ENCODE peak calls at places on chromosomes 4 and X, in ten cellular contexts. One of them, this sample, is unnamed.

GRCh38 chrX:101191217-101191750 is 28.3 kb upstream of the DRP2 start:
- DNase-seq in adrenal gland: peak
- DNase-seq in testis: peak
- DNase-seq in uterus: peak
- DNase-seq in A549: no peak
- DNase-seq in suprapubic skin: no peak
- DNase-seq in IMR-90: no peak
- DNase-seq in upper lobe of left lung: peak
- DNase-seq in stomach: peak
- DNase-seq in tibial nerve: no peak
- DNase-seq in this sample: no peak

GRCh38 chrX:49233887-49234555 is 881 bp upstream of the CACNA1F start:
- DNase-seq in adrenal gland: no peak
- DNase-seq in testis: no peak
- DNase-seq in uterus: no peak
- DNase-seq in A549: no peak
- DNase-seq in suprapubic skin: no peak
- DNase-seq in IMR-90: no peak
- DNase-seq in upper lobe of left lung: peak
- DNase-seq in stomach: no peak
- DNase-seq in tibial nerve: no peak
- DNase-seq in this sample: no peak

GRCh38 chr4:68683034-68683433 is 12.6 kb upstream of the UGT2B15 start:
- DNase-seq in adrenal gland: no peak
- DNase-seq in testis: no peak
- DNase-seq in uterus: no peak
- DNase-seq in A549: no peak
- DNase-seq in suprapubic skin: no peak
- DNase-seq in IMR-90: no peak
- DNase-seq in upper lobe of left lung: no peak
- DNase-seq in stomach: no peak
- DNase-seq in tibial nerve: no peak
- DNase-seq in this sample: no peak

GRCh38 chrX:51894697-51895336 is 1.4 kb downstream of the MAGED1 start:
- DNase-seq in adrenal gland: peak
- DNase-seq in testis: peak
- DNase-seq in uterus: peak
- DNase-seq in A549: no peak
- DNase-seq in suprapubic skin: no peak
- DNase-seq in IMR-90: peak
- DNase-seq in upper lobe of left lung: peak
- DNase-seq in stomach: no peak
- DNase-seq in tibial nerve: peak
- DNase-seq in this sample: peak

GRCh38 chr4:166862032-166862431 is 372.3 kb downstream of the SPOCK3 start:
- DNase-seq in adrenal gland: no peak
- DNase-seq in testis: no peak
- DNase-seq in uterus: no peak
- DNase-seq in A549: no peak
- DNase-seq in suprapubic skin: no peak
- DNase-seq in IMR-90: no peak
- DNase-seq in upper lobe of left lung: no peak
- DNase-seq in stomach: no peak
- DNase-seq in tibial nerve: no peak
- DNase-seq in this sample: no peak

GRCh38 chr4:176482972-176483371 is 163.2 kb downstream of the SPCS3 start:
- DNase-seq in adrenal gland: no peak
- DNase-seq in testis: no peak
- DNase-seq in uterus: no peak
- DNase-seq in A549: no peak
- DNase-seq in suprapubic skin: no peak
- DNase-seq in IMR-90: no peak
- DNase-seq in upper lobe of left lung: no peak
- DNase-seq in stomach: no peak
- DNase-seq in tibial nerve: no peak
- DNase-seq in this sample: no peak

GRCh38 chrX:46500054-46500453 is 45.2 kb downstream of the ZNF674 start:
- DNase-seq in adrenal gland: no peak
- DNase-seq in testis: no peak
- DNase-seq in uterus: no peak
- DNase-seq in A549: peak
- DNase-seq in suprapubic skin: no peak
- DNase-seq in IMR-90: no peak
- DNase-seq in upper lobe of left lung: no peak
- DNase-seq in stomach: no peak
- DNase-seq in tibial nerve: no peak
- DNase-seq in this sample: no peak

GRCh38 chr4:76257824-76258223 is 6.3 kb downstream of the FAM47E start:
- DNase-seq in adrenal gland: no peak
- DNase-seq in testis: no peak
- DNase-seq in uterus: no peak
- DNase-seq in A549: no peak
- DNase-seq in suprapubic skin: no peak
- DNase-seq in IMR-90: no peak
- DNase-seq in upper lobe of left lung: no peak
- DNase-seq in stomach: no peak
- DNase-seq in tibial nerve: no peak
- DNase-seq in this sample: no peak

GRCh38 chr4:69517674-69518073 is 22.0 kb upstream of the UGT2B4 start:
- DNase-seq in adrenal gland: no peak
- DNase-seq in testis: no peak
- DNase-seq in uterus: no peak
- DNase-seq in A549: peak
- DNase-seq in suprapubic skin: no peak
- DNase-seq in IMR-90: no peak
- DNase-seq in upper lobe of left lung: no peak
- DNase-seq in stomach: no peak
- DNase-seq in tibial nerve: no peak
- DNase-seq in this sample: no peak

GRCh38 chrX:77930581-77930980 is 20.1 kb downstream of the ATP7A start:
- DNase-seq in adrenal gland: no peak
- DNase-seq in testis: no peak
- DNase-seq in uterus: no peak
- DNase-seq in A549: no peak
- DNase-seq in suprapubic skin: no peak
- DNase-seq in IMR-90: no peak
- DNase-seq in upper lobe of left lung: no peak
- DNase-seq in stomach: no peak
- DNase-seq in tibial nerve: no peak
- DNase-seq in this sample: no peak

DNA sequence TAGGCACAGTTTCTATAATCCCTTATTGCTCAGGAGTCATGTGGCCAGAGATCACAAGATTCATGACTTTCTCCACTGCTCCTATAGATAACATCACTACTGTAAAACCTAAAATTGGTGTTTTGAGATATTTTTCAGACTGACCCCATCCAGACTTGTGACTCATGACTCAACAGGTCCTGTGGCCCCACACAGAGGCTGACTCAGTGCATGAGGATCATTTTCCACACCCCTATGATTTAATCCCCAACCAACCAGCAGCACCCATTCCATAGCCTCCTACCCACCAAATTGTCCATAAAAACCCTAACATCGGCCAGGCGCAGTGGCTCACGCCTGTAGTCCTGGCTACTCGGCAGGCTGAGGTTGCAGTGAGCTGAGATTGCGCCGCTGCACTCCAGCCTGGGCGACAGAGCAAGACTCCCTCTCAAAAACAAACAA is 13.2 kb upstream of the XIAP start:
- DNase-seq in adrenal gland: no peak
- DNase-seq in testis: no peak
- DNase-seq in uterus: no peak
- DNase-seq in A549: peak
- DNase-seq in suprapubic skin: no peak
- DNase-seq in IMR-90: peak
- DNase-seq in upper lobe of left lung: no peak
- DNase-seq in stomach: no peak
- DNase-seq in tibial nerve: no peak
- DNase-seq in this sample: no peak
- TF ChIP-seq POLR2A in adrenal gland: no peak
- TF ChIP-seq POLR2A in testis: no peak
- TF ChIP-seq POLR2A in uterus: no peak
- TF ChIP-seq POLR2A in A549: no peak
- TF ChIP-seq POLR2A in suprapubic skin: no peak
- TF ChIP-seq POLR2A in IMR-90: no peak
- TF ChIP-seq POLR2A in upper lobe of left lung: no peak
- TF ChIP-seq POLR2A in stomach: no peak
- TF ChIP-seq POLR2A in tibial nerve: no peak
- TF ChIP-seq POLR2A in this sample: no peak

GRCh38 chr4:121632686-121633085 is 64.1 kb downstream of the ANXA5 start:
- DNase-seq in adrenal gland: no peak
- DNase-seq in testis: no peak
- DNase-seq in uterus: no peak
- DNase-seq in A549: no peak
- DNase-seq in suprapubic skin: no peak
- DNase-seq in IMR-90: no peak
- DNase-seq in upper lobe of left lung: no peak
- DNase-seq in stomach: no peak
- DNase-seq in tibial nerve: no peak
- DNase-seq in this sample: no peak
- H3K27ac ChIP-seq in adrenal gland: no peak
- H3K27ac ChIP-seq in testis: no peak
- H3K27ac ChIP-seq in uterus: no peak
- H3K27ac ChIP-seq in A549: no peak
- H3K27ac ChIP-seq in suprapubic skin: no peak
- H3K27ac ChIP-seq in IMR-90: no peak
- H3K27ac ChIP-seq in upper lobe of left lung: no peak
- H3K27ac ChIP-seq in stomach: no peak
- H3K27ac ChIP-seq in tibial nerve: no peak
- H3K27ac ChIP-seq in this sample: no peak

GRCh38 chr4:107742791-107743190 is 22.8 kb upstream of the PAPSS1 start:
- DNase-seq in adrenal gland: no peak
- DNase-seq in testis: no peak
- DNase-seq in uterus: no peak
- DNase-seq in A549: no peak
- DNase-seq in suprapubic skin: no peak
- DNase-seq in IMR-90: no peak
- DNase-seq in upper lobe of left lung: no peak
- DNase-seq in stomach: no peak
- DNase-seq in tibial nerve: no peak
- DNase-seq in this sample: no peak

GRCh38 chr4:107742196-107742595 is 22.2 kb upstream of the PAPSS1 start:
- DNase-seq in adrenal gland: no peak
- DNase-seq in testis: no peak
- DNase-seq in uterus: no peak
- DNase-seq in A549: no peak
- DNase-seq in suprapubic skin: no peak
- DNase-seq in IMR-90: no peak
- DNase-seq in upper lobe of left lung: no peak
- DNase-seq in stomach: no peak
- DNase-seq in tibial nerve: no peak
- DNase-seq in this sample: no peak

GRCh38 chr4:107740381-107740780 is 20.3 kb upstream of the PAPSS1 start:
- DNase-seq in adrenal gland: no peak
- DNase-seq in testis: no peak
- DNase-seq in uterus: no peak
- DNase-seq in A549: peak
- DNase-seq in suprapubic skin: no peak
- DNase-seq in IMR-90: peak
- DNase-seq in upper lobe of left lung: no peak
- DNase-seq in stomach: no peak
- DNase-seq in tibial nerve: no peak
- DNase-seq in this sample: no peak

GRCh38 chr4:107743532-107743931 is 23.5 kb upstream of the PAPSS1 start:
- DNase-seq in adrenal gland: no peak
- DNase-seq in testis: no peak
- DNase-seq in uterus: no peak
- DNase-seq in A549: no peak
- DNase-seq in suprapubic skin: no peak
- DNase-seq in IMR-90: peak
- DNase-seq in upper lobe of left lung: no peak
- DNase-seq in stomach: no peak
- DNase-seq in tibial nerve: no peak
- DNase-seq in this sample: no peak

DNA sequence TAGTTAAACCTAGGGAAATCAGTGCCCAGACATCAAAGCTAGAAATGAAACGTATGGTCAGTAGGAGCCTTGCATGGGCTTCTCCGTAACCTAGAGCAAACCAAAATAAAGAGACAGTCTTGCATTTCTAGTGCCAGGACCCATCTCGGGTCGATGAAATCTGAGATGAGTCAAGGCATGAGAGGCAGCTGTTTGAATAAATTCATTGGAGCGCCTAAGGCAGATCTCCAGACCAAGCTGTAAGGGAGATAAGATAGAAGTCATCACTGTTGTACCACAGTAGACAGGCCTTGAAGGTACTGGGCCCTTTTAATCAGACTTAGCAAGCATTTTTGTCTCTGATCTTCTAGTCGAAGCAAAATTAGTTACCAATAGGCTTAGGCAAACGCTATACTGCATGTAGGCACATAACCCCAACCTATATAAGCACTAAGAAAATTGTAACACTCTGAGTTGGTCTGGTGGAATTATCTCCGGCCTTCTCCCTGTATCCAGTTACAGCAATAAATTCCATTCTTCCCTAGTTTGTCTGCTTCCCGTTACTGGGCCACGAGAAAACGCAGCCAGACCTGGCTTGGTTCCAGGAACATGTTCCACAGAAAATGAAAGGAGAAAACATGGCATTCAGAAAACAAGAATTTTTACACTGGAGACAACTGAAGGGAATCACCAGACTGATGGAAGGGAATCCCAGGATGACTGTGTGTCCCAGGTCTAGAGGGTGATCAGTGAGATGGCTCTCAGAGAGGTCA is 21.1 kb upstream of the PAPSS1 start:
- DNase-seq in adrenal gland: peak
- DNase-seq in testis: peak
- DNase-seq in uterus: peak
- DNase-seq in A549: no peak
- DNase-seq in suprapubic skin: peak
- DNase-seq in IMR-90: peak
- DNase-seq in upper lobe of left lung: no peak
- DNase-seq in stomach: no peak
- DNase-seq in tibial nerve: peak
- DNase-seq in this sample: no peak
- H3K4me3 ChIP-seq in adrenal gland: no peak
- H3K4me3 ChIP-seq in testis: no peak
- H3K4me3 ChIP-seq in uterus: no peak
- H3K4me3 ChIP-seq in A549: no peak
- H3K4me3 ChIP-seq in suprapubic skin: no peak
- H3K4me3 ChIP-seq in IMR-90: no peak
- H3K4me3 ChIP-seq in upper lobe of left lung: no peak
- H3K4me3 ChIP-seq in stomach: no peak
- H3K4me3 ChIP-seq in tibial nerve: no peak
- H3K4me3 ChIP-seq in this sample: no peak

DNA sequence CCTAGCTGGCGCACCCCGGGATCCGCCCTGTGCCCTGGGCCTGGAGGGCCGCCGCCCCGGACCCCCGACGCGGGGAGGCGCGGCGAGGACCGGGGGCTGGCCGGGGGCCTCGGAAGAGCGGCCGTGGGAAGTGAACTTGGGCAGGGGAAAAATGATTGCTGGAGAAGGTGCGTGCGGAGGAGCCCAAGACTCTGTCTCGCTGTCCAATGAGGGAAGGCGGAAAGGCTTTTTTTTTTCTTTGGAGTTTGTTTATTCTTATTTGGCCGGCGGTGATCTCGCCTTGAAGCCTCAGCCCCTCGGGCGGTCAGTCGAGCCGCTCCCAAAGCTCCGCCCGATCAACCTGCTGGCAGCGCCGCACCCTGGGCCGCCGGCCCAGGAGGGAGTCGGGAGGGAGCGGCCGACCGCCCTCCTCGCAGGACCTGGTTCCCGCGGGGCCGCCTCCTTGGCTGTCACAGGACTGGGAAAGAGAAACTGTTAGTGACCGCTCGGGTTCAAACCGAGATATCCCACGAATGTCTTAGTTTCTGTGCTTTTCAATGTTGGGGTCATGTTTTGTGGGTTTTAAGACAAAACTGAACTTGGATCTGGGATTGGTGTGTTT is 2.5 kb downstream of the CPEB2 start:
- DNase-seq in adrenal gland: peak
- DNase-seq in testis: peak
- DNase-seq in uterus: peak
- DNase-seq in A549: peak
- DNase-seq in suprapubic skin: peak
- DNase-seq in IMR-90: peak
- DNase-seq in upper lobe of left lung: peak
- DNase-seq in stomach: peak
- DNase-seq in tibial nerve: peak
- DNase-seq in this sample: peak
- TF ChIP-seq POLR2A in adrenal gland: peak
- TF ChIP-seq POLR2A in testis: no peak
- TF ChIP-seq POLR2A in uterus: peak
- TF ChIP-seq POLR2A in A549: no peak
- TF ChIP-seq POLR2A in suprapubic skin: no peak
- TF ChIP-seq POLR2A in IMR-90: peak
- TF ChIP-seq POLR2A in upper lobe of left lung: no peak
- TF ChIP-seq POLR2A in stomach: no peak
- TF ChIP-seq POLR2A in tibial nerve: peak
- TF ChIP-seq POLR2A in this sample: peak